ENCODE peak calls at places on chromosomes 11 and 22, in seven cellular contexts. Z is BE2C; N is neural progenitor cell; F is fibroblast of lung; W is CD4-positive, alpha-beta memory T cell; B is lung; J is mammary epithelial cell. V is an unnamed sample.

GRCh38 chr22:27388090-27388600 is 413.4 kb downstream of the MN1 start:
- DNase-seq in Z (no peak), N (no peak), F (no peak), W (no peak), B (no peak), J (no peak), V (no peak)

GRCh38 chr22:37275622-37276021 is 6.7 kb upstream of the CYTH4 start:
- DNase-seq in Z (no peak), N (no peak), F (no peak), W (peak; percentile 33), B (no peak), J (no peak), V (no peak)

GRCh38 chr22:42895541-42895981 is 38.5 kb upstream of the ARFGAP3 start:
- DNase-seq in Z (no peak), N (no peak), F (no peak), W (no peak), B (no peak), J (no peak), V (no peak)

GRCh38 chr11:125123194-125123946 is 11.9 kb upstream of the TMEM218 start:
- DNase-seq in Z (no peak), N (no peak), F (no peak), W (no peak), B (no peak), J (no peak), V (no peak)

GRCh38 chr22:17536269-17536668 is 27.0 kb upstream of the SLC25A18 start:
- DNase-seq in Z (no peak), N (no peak), F (no peak), W (no peak), B (peak; percentile 49), J (no peak), V (no peak)

GRCh38 chr11:12144306-12145174 is 34.1 kb downstream of the MICAL2 start:
- DNase-seq in Z (no peak), N (no peak), F (no peak), W (no peak), B (no peak), J (no peak), V (no peak)

GRCh38 chr11:2089536-2090165 is 49.5 kb downstream of the IGF2 start:
- DNase-seq in Z (peak; percentile 62), N (peak; percentile 47), F (peak; percentile 47), W (peak; percentile 12), B (no peak), J (peak; percentile 31), V (no peak)

GRCh38 chr22:32788884-32789624 is 12.5 kb upstream of the TIMP3 start:
- DNase-seq in Z (no peak), N (no peak), F (peak; percentile 84), W (no peak), B (no peak), J (no peak), V (no peak)

GRCh38 chr11:2314525-2315394 is 12.9 kb downstream of the TSPAN32 start:
- DNase-seq in Z (peak; percentile 93), N (no peak), F (peak; percentile 95), W (no peak), B (peak; percentile 88), J (no peak), V (no peak)

GRCh38 chr22:32745251-32745995 is 56.1 kb upstream of the TIMP3 start:
- DNase-seq in Z (no peak), N (peak; percentile 71), F (peak; percentile 82), W (no peak), B (peak; percentile 40), J (peak; percentile 73), V (no peak)

GRCh38 chr11:62665630-62666258 is 632 bp downstream of the CSKMT start:
- DNase-seq in Z (peak; percentile 24), N (peak; percentile 73), F (peak; percentile 70), W (peak; percentile 56), B (peak; percentile 51), J (no peak), V (no peak)

GRCh38 chr11:102709211-102709980 is 3.8 kb upstream of the MMP27 start:
- DNase-seq in Z (no peak), N (no peak), F (no peak), W (no peak), B (no peak), J (peak; percentile 18), V (no peak)

GRCh38 chr11:132137289-132137980 is 767.0 kb downstream of the NTM start:
- DNase-seq in Z (no peak), N (no peak), F (no peak), W (no peak), B (no peak), J (no peak), V (no peak)

GRCh38 chr11:117932426-117932825 is 3.2 kb upstream of the TMPRSS13 start:
- DNase-seq in Z (no peak), N (no peak), F (no peak), W (no peak), B (no peak), J (no peak), V (no peak)

GRCh38 chr11:57330029-57330428 is 5.3 kb upstream of the TNKS1BP1 start:
- DNase-seq in Z (no peak), N (no peak), F (no peak), W (no peak), B (no peak), J (no peak), V (no peak)

GRCh38 chr11:117229931-117230285 is 2.0 kb downstream of the PCSK7 start:
- DNase-seq in Z (no peak), N (no peak), F (no peak), W (no peak), B (no peak), J (no peak), V (no peak)

GRCh38 chr11:72641522-72641899 is 32.7 kb downstream of the PDE2A start:
- DNase-seq in Z (no peak), N (no peak), F (no peak), W (no peak), B (no peak), J (no peak), V (no peak)

GRCh38 chr11:16028406-16028805 is 327.9 kb downstream of the SOX6 start:
- DNase-seq in Z (no peak), N (no peak), F (peak; percentile 34), W (no peak), B (no peak), J (no peak), V (no peak)

GRCh38 chr11:120516461-120517389 is 5.2 kb downstream of the GRIK4 start:
- DNase-seq in Z (peak; percentile 75), N (peak; percentile 36), F (no peak), W (no peak), B (no peak), J (no peak), V (no peak)

GRCh38 chr22:41301085-41302015 is at the start of gene ZC3H7B:
- DNase-seq in Z (peak; percentile 90), N (peak; percentile 91), F (peak; percentile 80), W (peak; percentile 85), B (peak; percentile 79), J (peak; percentile 80), V (no peak)

GRCh38 chr11:15222777-15223176 is 108.1 kb downstream of the INSC start:
- DNase-seq in Z (no peak), N (no peak), F (no peak), W (no peak), B (no peak), J (no peak), V (no peak)

GRCh38 chr11:64233913-64234839 is at the start of gene VEGFB:
- DNase-seq in Z (peak; percentile 64), N (peak; percentile 74), F (peak; percentile 34), W (peak; percentile 65), B (peak; percentile 72), J (peak; percentile 25), V (no peak)

GRCh38 chr22:50627914-50628542 is at the start of gene ARSA:
- DNase-seq in Z (peak; percentile 88), N (peak; percentile 95), F (peak; percentile 83), W (peak; percentile 81), B (peak; percentile 76), J (peak; percentile 76), V (peak; percentile 96)

GRCh38 chr22:50627452-50627913 is 469 bp downstream of the ARSA start:
- DNase-seq in Z (peak; percentile 33), N (peak; percentile 71), F (no peak), W (no peak), B (no peak), J (peak; percentile 16), V (peak; percentile 91)

GRCh38 chr22:50625568-50626313 is 2.2 kb downstream of the ARSA start:
- DNase-seq in Z (no peak), N (peak; percentile 50), F (no peak), W (no peak), B (no peak), J (no peak), V (peak; percentile 91)

GRCh38 chr22:50626314-50626855 is 1.6 kb downstream of the ARSA start:
- DNase-seq in Z (no peak), N (no peak), F (no peak), W (no peak), B (no peak), J (no peak), V (peak; percentile 95)

DNA sequence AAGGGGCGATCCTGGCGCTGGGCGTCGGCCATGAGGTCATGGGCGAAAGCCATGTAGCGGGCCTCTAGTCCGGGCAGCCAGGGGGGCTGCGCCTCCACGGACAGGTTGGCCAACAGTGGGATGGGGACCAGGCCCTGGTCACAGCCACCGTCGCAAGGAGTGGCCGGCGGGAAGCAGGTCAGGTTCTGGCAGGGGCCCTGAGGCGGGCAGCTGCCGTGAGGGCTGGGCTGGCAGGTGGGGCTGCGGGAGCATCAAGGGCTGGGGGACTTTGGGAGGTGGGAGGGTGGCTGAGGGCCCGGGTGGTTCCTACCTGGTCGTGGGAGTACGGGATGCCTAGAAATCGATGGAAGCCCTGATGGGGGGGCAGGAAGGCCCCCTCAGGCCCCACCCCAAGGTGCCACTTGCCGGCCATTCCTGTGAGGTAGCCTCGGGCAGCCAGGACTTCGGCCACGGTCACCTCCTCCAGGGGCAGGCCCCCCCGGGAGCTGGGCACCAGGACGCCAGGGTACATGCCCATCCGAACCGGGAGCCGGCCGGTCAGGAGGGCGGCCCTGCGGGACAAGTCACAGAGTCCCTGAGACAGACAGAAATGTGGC is 998 bp downstream of the ARSA start:
- DNase-seq in Z (no peak), N (no peak), F (no peak), W (no peak), B (no peak), J (no peak), V (peak; percentile 83)
- H3K4me3 ChIP-seq in Z (peak overlapping the region; percentile 78), N (peak overlapping the region; percentile 92), F (peak overlapping the region; percentile 61), W (no peak overlapping the region), B (peak overlapping the region; percentile 69), J (peak overlapping the region; percentile 88), V (peak overlapping the region; percentile 58)

GRCh38 chr11:35811783-35812182 is 132.1 kb upstream of the LDLRAD3 start:
- DNase-seq in Z (peak; percentile 9), N (no peak), F (no peak), W (no peak), B (no peak), J (no peak), V (no peak)
- H3K4me3 ChIP-seq in Z (no peak overlapping the region), N (no peak overlapping the region), F (no peak overlapping the region), W (no peak overlapping the region), B (no peak overlapping the region), J (no peak overlapping the region), V (no peak overlapping the region)

GRCh38 chr11:60305906-60306619 is 21.0 kb upstream of the MS4A6E start:
- DNase-seq in Z (no peak), N (peak; percentile 10), F (no peak), W (no peak), B (no peak), J (peak; percentile 61), V (no peak)
- H3K4me3 ChIP-seq in Z (no peak overlapping the region), N (no peak overlapping the region), F (no peak overlapping the region), W (no peak overlapping the region), B (no peak overlapping the region), J (no peak overlapping the region), V (no peak overlapping the region)

DNA sequence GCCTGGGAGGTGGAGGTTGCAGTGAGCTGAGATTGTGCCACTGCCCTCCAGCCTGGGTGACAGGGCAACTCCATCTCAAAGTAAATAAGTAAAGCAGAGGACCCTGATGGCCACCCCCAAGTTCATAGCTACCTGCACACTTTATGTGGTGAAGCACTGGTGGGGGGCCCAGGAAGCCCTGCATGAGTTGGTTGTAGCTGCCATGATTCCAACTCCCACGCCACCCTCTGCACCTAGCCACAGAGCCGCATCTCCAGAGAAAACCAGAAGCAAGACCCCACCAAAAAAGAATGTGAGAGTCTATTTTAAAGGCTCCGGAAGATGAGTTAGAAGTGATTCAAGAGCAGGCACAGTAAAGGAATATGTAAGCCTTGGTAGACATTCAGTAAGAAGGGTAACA is 20.4 kb upstream of the TMA7B start:
- DNase-seq in Z (no peak), N (no peak), F (no peak), W (no peak), B (no peak), J (no peak), V (no peak)
- H3K4me3 ChIP-seq in Z (no peak overlapping the region), N (no peak overlapping the region), F (no peak overlapping the region), W (no peak overlapping the region), B (no peak overlapping the region), J (no peak overlapping the region), V (no peak overlapping the region)